ENCODE peak calls at places on chromosomes 2 and 18, in five cellular contexts. N is cardiac fibroblast, T is psoas muscle, L is astrocyte, S is tibial artery. X is an unnamed sample.

GRCh38 chr2:67083978-67084377 is 313.2 kb upstream of the ETAA1 start:
- DNase-seq in N (no peak), T (no peak), L (no peak), S (no peak), X (no peak)

GRCh38 chr18:51211552-51211951 is 14.1 kb upstream of the MEX3C start:
- DNase-seq in N (peak; percentile 93), T (peak; percentile 22), L (peak; percentile 94), S (peak; percentile 53), X (no peak)

GRCh38 chr2:196123679-196124373 is 47.6 kb downstream of the STK17B start:
- DNase-seq in N (peak; percentile 72), T (no peak), L (peak; percentile 85), S (no peak), X (no peak)

GRCh38 chr2:85601771-85602475 is 575 bp downstream of the TMEM150A start:
- DNase-seq in N (peak; percentile 69), T (peak; percentile 84), L (no peak), S (peak; percentile 77), X (peak; percentile 72)

GRCh38 chr2:201730651-201731280 is 32.3 kb upstream of the MPP4 start:
- DNase-seq in N (no peak), T (no peak), L (no peak), S (no peak), X (no peak)

GRCh38 chr2:33153008-33153407 is 206.3 kb downstream of the LTBP1 start:
- DNase-seq in N (peak; percentile 67), T (no peak), L (peak; percentile 53), S (no peak), X (no peak)

GRCh38 chr2:2663401-2664036 is 332.4 kb upstream of the MYT1L start:
- DNase-seq in N (no peak), T (peak; percentile 37), L (peak; percentile 33), S (no peak), X (no peak)

GRCh38 chr2:42572297-42573081 is 4.1 kb downstream of the MTA3 start:
- DNase-seq in N (no peak), T (no peak), L (no peak), S (no peak), X (no peak)

GRCh38 chr2:227013881-227014280 is 150.1 kb downstream of the COL4A4 start:
- DNase-seq in N (no peak), T (no peak), L (no peak), S (no peak), X (peak; percentile 76)

GRCh38 chr2:216559625-216560156 is 61.0 kb downstream of the RPL37A start:
- DNase-seq in N (no peak), T (no peak), L (peak; percentile 66), S (no peak), X (no peak)

GRCh38 chr2:118442949-118443348 is 354.7 kb downstream of the INSIG2 start:
- DNase-seq in N (no peak), T (no peak), L (no peak), S (no peak), X (no peak)

GRCh38 chr18:75142677-75143076 is 66.3 kb downstream of the PTGR3 start:
- DNase-seq in N (no peak), T (no peak), L (no peak), S (no peak), X (no peak)

GRCh38 chr18:22286576-22286975 is 117.2 kb downstream of the GATA6 start:
- DNase-seq in N (peak; percentile 72), T (no peak), L (peak; percentile 27), S (peak; percentile 42), X (peak; percentile 27)

GRCh38 chr2:206597716-206598218 is 44.5 kb upstream of the FAM237A start:
- DNase-seq in N (no peak), T (no peak), L (no peak), S (no peak), X (no peak)

GRCh38 chr2:236826727-236827126 is 257.1 kb downstream of the ACKR3 start:
- DNase-seq in N (no peak), T (no peak), L (no peak), S (no peak), X (no peak)